ENCODE peak calls at places on chromosomes 6 and 20, in six cellular contexts. One of them, this sample, is unnamed.

GRCh38 chr6:159056003-159056402 is 11.2 kb upstream of the TAGAP start:
- DNase-seq in left cardiac atrium: no peak
- DNase-seq in iPS-NIHi11: no peak
- DNase-seq in epithelial cell of esophagus: no peak
- DNase-seq in T-cell: no peak
- DNase-seq in kidney tubule cell: no peak
- DNase-seq in this sample: no peak

GRCh38 chr6:14824835-14825223 is 421.0 kb upstream of the JARID2 start:
- DNase-seq in left cardiac atrium: no peak
- DNase-seq in iPS-NIHi11: no peak
- DNase-seq in epithelial cell of esophagus: no peak
- DNase-seq in T-cell: no peak
- DNase-seq in kidney tubule cell: no peak
- DNase-seq in this sample: no peak

GRCh38 chr6:140879861-140880260 is 1252.9 kb upstream of the GJE1 start:
- DNase-seq in left cardiac atrium: no peak
- DNase-seq in iPS-NIHi11: no peak
- DNase-seq in epithelial cell of esophagus: peak
- DNase-seq in T-cell: no peak
- DNase-seq in kidney tubule cell: peak
- DNase-seq in this sample: peak

GRCh38 chr6:108798672-108799355 is 49.4 kb upstream of the ARMC2 start:
- DNase-seq in left cardiac atrium: peak
- DNase-seq in iPS-NIHi11: no peak
- DNase-seq in epithelial cell of esophagus: no peak
- DNase-seq in T-cell: peak
- DNase-seq in kidney tubule cell: peak
- DNase-seq in this sample: no peak

GRCh38 chr6:87518453-87518852 is 45.7 kb downstream of the SLC35A1 start:
- DNase-seq in left cardiac atrium: no peak
- DNase-seq in iPS-NIHi11: no peak
- DNase-seq in epithelial cell of esophagus: no peak
- DNase-seq in T-cell: no peak
- DNase-seq in kidney tubule cell: no peak
- DNase-seq in this sample: no peak

GRCh38 chr6:56570434-56571359 is 72.0 kb downstream of the DST start:
- DNase-seq in left cardiac atrium: no peak
- DNase-seq in iPS-NIHi11: peak
- DNase-seq in epithelial cell of esophagus: peak
- DNase-seq in T-cell: no peak
- DNase-seq in kidney tubule cell: peak
- DNase-seq in this sample: no peak

GRCh38 chr20:41138527-41139226 is 1.3 kb downstream of the PLCG1 start:
- DNase-seq in left cardiac atrium: peak
- DNase-seq in iPS-NIHi11: no peak
- DNase-seq in epithelial cell of esophagus: no peak
- DNase-seq in T-cell: no peak
- DNase-seq in kidney tubule cell: peak
- DNase-seq in this sample: no peak

GRCh38 chr6:32439708-32440214 is at the start of gene HLA-DRA:
- DNase-seq in left cardiac atrium: no peak
- DNase-seq in iPS-NIHi11: peak
- DNase-seq in epithelial cell of esophagus: peak
- DNase-seq in T-cell: peak
- DNase-seq in kidney tubule cell: peak
- DNase-seq in this sample: peak

GRCh38 chr6:151291145-151292055 is 51.6 kb downstream of the AKAP12 start:
- DNase-seq in left cardiac atrium: peak
- DNase-seq in iPS-NIHi11: peak
- DNase-seq in epithelial cell of esophagus: peak
- DNase-seq in T-cell: no peak
- DNase-seq in kidney tubule cell: peak
- DNase-seq in this sample: no peak

GRCh38 chr20:23668477-23668951 is 20.3 kb downstream of the CST4 start:
- DNase-seq in left cardiac atrium: no peak
- DNase-seq in iPS-NIHi11: peak
- DNase-seq in epithelial cell of esophagus: peak
- DNase-seq in T-cell: no peak
- DNase-seq in kidney tubule cell: peak
- DNase-seq in this sample: peak

GRCh38 chr6:42375905-42376304 is 75.8 kb downstream of the TRERF1 start:
- DNase-seq in left cardiac atrium: no peak
- DNase-seq in iPS-NIHi11: no peak
- DNase-seq in epithelial cell of esophagus: no peak
- DNase-seq in T-cell: no peak
- DNase-seq in kidney tubule cell: no peak
- DNase-seq in this sample: no peak

GRCh38 chr6:134932535-134933470 is 17.1 kb downstream of the ALDH8A1 start:
- DNase-seq in left cardiac atrium: no peak
- DNase-seq in iPS-NIHi11: no peak
- DNase-seq in epithelial cell of esophagus: no peak
- DNase-seq in T-cell: no peak
- DNase-seq in kidney tubule cell: peak
- DNase-seq in this sample: no peak

GRCh38 chr6:89184344-89184743 is 32.8 kb downstream of the GABRR1 start:
- DNase-seq in left cardiac atrium: no peak
- DNase-seq in iPS-NIHi11: no peak
- DNase-seq in epithelial cell of esophagus: no peak
- DNase-seq in T-cell: no peak
- DNase-seq in kidney tubule cell: no peak
- DNase-seq in this sample: no peak

GRCh38 chr6:133983099-133983939 is 30.3 kb downstream of the TBPL1 start:
- DNase-seq in left cardiac atrium: no peak
- DNase-seq in iPS-NIHi11: peak
- DNase-seq in epithelial cell of esophagus: peak
- DNase-seq in T-cell: peak
- DNase-seq in kidney tubule cell: no peak
- DNase-seq in this sample: peak

GRCh38 chr20:50187403-50188051 is 3.1 kb upstream of the CEBPB start:
- DNase-seq in left cardiac atrium: peak
- DNase-seq in iPS-NIHi11: no peak
- DNase-seq in epithelial cell of esophagus: peak
- DNase-seq in T-cell: no peak
- DNase-seq in kidney tubule cell: no peak
- DNase-seq in this sample: peak

GRCh38 chr20:8255945-8256632 is 124.0 kb downstream of the PLCB1 start:
- DNase-seq in left cardiac atrium: no peak
- DNase-seq in iPS-NIHi11: no peak
- DNase-seq in epithelial cell of esophagus: peak
- DNase-seq in T-cell: no peak
- DNase-seq in kidney tubule cell: peak
- DNase-seq in this sample: peak

GRCh38 chr6:30363459-30363858 is 18.5 kb downstream of the RPP21 start:
- DNase-seq in left cardiac atrium: no peak
- DNase-seq in iPS-NIHi11: no peak
- DNase-seq in epithelial cell of esophagus: no peak
- DNase-seq in T-cell: no peak
- DNase-seq in kidney tubule cell: no peak
- DNase-seq in this sample: no peak

GRCh38 chr20:43824699-43825402 is 89.8 kb upstream of the TOX2 start:
- DNase-seq in left cardiac atrium: no peak
- DNase-seq in iPS-NIHi11: peak
- DNase-seq in epithelial cell of esophagus: no peak
- DNase-seq in T-cell: no peak
- DNase-seq in kidney tubule cell: peak
- DNase-seq in this sample: peak

GRCh38 chr6:11718031-11718430 is 60.6 kb downstream of the ADTRP start:
- DNase-seq in left cardiac atrium: no peak
- DNase-seq in iPS-NIHi11: no peak
- DNase-seq in epithelial cell of esophagus: no peak
- DNase-seq in T-cell: no peak
- DNase-seq in kidney tubule cell: no peak
- DNase-seq in this sample: no peak

GRCh38 chr6:107513214-107513613 is 23.3 kb downstream of the SOBP start:
- DNase-seq in left cardiac atrium: no peak
- DNase-seq in iPS-NIHi11: no peak
- DNase-seq in epithelial cell of esophagus: no peak
- DNase-seq in T-cell: no peak
- DNase-seq in kidney tubule cell: no peak
- DNase-seq in this sample: no peak

GRCh38 chr6:33744001-33744848 is 2.5 kb downstream of the IP6K3 start:
- DNase-seq in left cardiac atrium: peak
- DNase-seq in iPS-NIHi11: peak
- DNase-seq in epithelial cell of esophagus: peak
- DNase-seq in T-cell: peak
- DNase-seq in kidney tubule cell: peak
- DNase-seq in this sample: peak

GRCh38 chr6:149334682-149335160 is 17.2 kb downstream of the TAB2 start:
- DNase-seq in left cardiac atrium: no peak
- DNase-seq in iPS-NIHi11: peak
- DNase-seq in epithelial cell of esophagus: peak
- DNase-seq in T-cell: no peak
- DNase-seq in kidney tubule cell: peak
- DNase-seq in this sample: peak

GRCh38 chr20:52484438-52484837 is 292.9 kb upstream of the ZFP64 start:
- DNase-seq in left cardiac atrium: no peak
- DNase-seq in iPS-NIHi11: no peak
- DNase-seq in epithelial cell of esophagus: peak
- DNase-seq in T-cell: no peak
- DNase-seq in kidney tubule cell: peak
- DNase-seq in this sample: peak

GRCh38 chr20:13672657-13673056 is 33.9 kb upstream of the TASP1 start:
- DNase-seq in left cardiac atrium: no peak
- DNase-seq in iPS-NIHi11: no peak
- DNase-seq in epithelial cell of esophagus: no peak
- DNase-seq in T-cell: no peak
- DNase-seq in kidney tubule cell: no peak
- DNase-seq in this sample: no peak

GRCh38 chr6:39130691-39131090 is 15.7 kb upstream of the SAYSD1 start:
- DNase-seq in left cardiac atrium: no peak
- DNase-seq in iPS-NIHi11: no peak
- DNase-seq in epithelial cell of esophagus: peak
- DNase-seq in T-cell: no peak
- DNase-seq in kidney tubule cell: peak
- DNase-seq in this sample: no peak

GRCh38 chr20:60446273-60447111 is 488.3 kb downstream of the CDH26 start:
- DNase-seq in left cardiac atrium: no peak
- DNase-seq in iPS-NIHi11: no peak
- DNase-seq in epithelial cell of esophagus: no peak
- DNase-seq in T-cell: no peak
- DNase-seq in kidney tubule cell: peak
- DNase-seq in this sample: no peak

GRCh38 chr20:17871861-17872260 is 96.7 kb downstream of the SNX5 start:
- DNase-seq in left cardiac atrium: no peak
- DNase-seq in iPS-NIHi11: no peak
- DNase-seq in epithelial cell of esophagus: no peak
- DNase-seq in T-cell: no peak
- DNase-seq in kidney tubule cell: no peak
- DNase-seq in this sample: no peak

GRCh38 chr6:155121699-155122098 is 126.6 kb downstream of the TIAM2 start:
- DNase-seq in left cardiac atrium: peak
- DNase-seq in iPS-NIHi11: no peak
- DNase-seq in epithelial cell of esophagus: no peak
- DNase-seq in T-cell: no peak
- DNase-seq in kidney tubule cell: no peak
- DNase-seq in this sample: no peak

GRCh38 chr20:7108929-7109328 is 341.4 kb downstream of the BMP2 start:
- DNase-seq in left cardiac atrium: no peak
- DNase-seq in iPS-NIHi11: no peak
- DNase-seq in epithelial cell of esophagus: no peak
- DNase-seq in T-cell: no peak
- DNase-seq in kidney tubule cell: no peak
- DNase-seq in this sample: no peak

GRCh38 chr6:293185-294174 is 1.2 kb downstream of the DUSP22 start:
- DNase-seq in left cardiac atrium: peak
- DNase-seq in iPS-NIHi11: no peak
- DNase-seq in epithelial cell of esophagus: peak
- DNase-seq in T-cell: peak
- DNase-seq in kidney tubule cell: peak
- DNase-seq in this sample: peak

This sample was measured in mammary epithelial cell.